ENCODE peak calls at places on chromosomes 2 and 18, in four cellular contexts. C is HTR-8/SVneo, S is hypothalamus, N is HCEC 1CT. Y is an unnamed sample.

GRCh38 chr18:38007931-38008330 is 442.3 kb upstream of the CELF4 start:
- DNase-seq in S (no peak), N (no peak), C (no peak), Y (no peak)

GRCh38 chr2:61585383-61585782 is 47.2 kb upstream of the XPO1 start:
- DNase-seq in S (no peak), N (no peak), C (no peak), Y (peak; percentile 80)

GRCh38 chr2:47336259-47337238 is 66.4 kb upstream of the MSH2 start:
- DNase-seq in N (no peak), C (no peak), S (no peak), Y (no peak)

GRCh38 chr2:30237346-30238142 is 6.2 kb downstream of the LBH start:
- DNase-seq in S (no peak), N (no peak), C (no peak), Y (no peak)

GRCh38 chr2:127157651-127158460 is 50.9 kb upstream of the BIN1 start:
- DNase-seq in S (no peak), N (no peak), C (no peak), Y (peak; percentile 21)

GRCh38 chr2:42104621-42105020 is 56.8 kb downstream of the PKDCC start:
- DNase-seq in C (no peak), N (no peak), S (no peak), Y (no peak)

GRCh38 chr2:16152101-16152927 is 212.0 kb downstream of the MYCN start:
- DNase-seq in S (no peak), C (no peak), N (no peak), Y (no peak)

GRCh38 chr2:212908031-212908430 is 243.4 kb downstream of the IKZF2 start:
- DNase-seq in N (no peak), C (no peak), S (no peak), Y (no peak)

GRCh38 chr2:119496682-119497081 is 27.6 kb downstream of the SCTR start:
- DNase-seq in C (no peak), S (no peak), N (no peak), Y (no peak)

GRCh38 chr2:232843860-232844259 is 26.2 kb upstream of the SNORC start:
- DNase-seq in S (no peak), N (no peak), C (no peak), Y (no peak)

GRCh38 chr18:32730620-32731021 is 42.2 kb downstream of the KLHL14 start:
- DNase-seq in S (no peak), C (no peak), N (no peak), Y (peak; percentile 35)

GRCh38 chr2:29295843-29296242 is 180.6 kb downstream of the CLIP4 start:
- DNase-seq in C (peak; percentile 36), N (peak; percentile 21), S (no peak), Y (no peak)

GRCh38 chr2:224865016-224865415 is 148.9 kb upstream of the CCDC195 start:
- DNase-seq in S (no peak), N (no peak), C (no peak), Y (no peak)

GRCh38 chr2:67295851-67296250 is 101.3 kb upstream of the ETAA1 start:
- DNase-seq in S (no peak), N (no peak), C (no peak), Y (no peak)

GRCh38 chr2:58098254-58099096 is 51.9 kb downstream of the VRK2 start:
- DNase-seq in N (peak; percentile 78), C (no peak), S (no peak), Y (no peak)

GRCh38 chr2:172783091-172783898 is 47.6 kb downstream of the RAPGEF4 start:
- DNase-seq in N (peak; percentile 84), S (no peak), C (peak; percentile 76), Y (peak; percentile 51)

GRCh38 chr2:109478906-109479493 is 134.8 kb downstream of the SEPTIN10 start:
- DNase-seq in N (no peak), S (no peak), C (no peak), Y (no peak)

GRCh38 chr18:73842795-73843394 is 304.7 kb downstream of the FBXO15 start:
- DNase-seq in S (no peak), C (peak; percentile 19), N (peak; percentile 13), Y (peak; percentile 20)

GRCh38 chr18:36372902-36373301 is 75.4 kb downstream of the FHOD3 start:
- DNase-seq in S (no peak), N (peak; percentile 22), C (no peak), Y (no peak)

GRCh38 chr2:222884765-222885424 is 24.1 kb downstream of the ACSL3 start:
- DNase-seq in S (no peak), C (no peak), N (no peak), Y (no peak)

GRCh38 chr2:112204411-112204810 is 50.4 kb downstream of the ZC3H8 start:
- DNase-seq in C (no peak), N (peak; percentile 34), S (no peak), Y (peak; percentile 26)

GRCh38 chr2:27779417-27780055 is 8.0 kb downstream of the MRPL33 start:
- DNase-seq in N (no peak), C (no peak), S (no peak), Y (peak; percentile 95)

GRCh38 chr2:127515383-127515915 is 10.8 kb downstream of the IWS1 start:
- DNase-seq in C (no peak), N (no peak), S (no peak), Y (no peak)

GRCh38 chr2:39216495-39217191 is 27.1 kb downstream of the CDKL4 start:
- DNase-seq in N (no peak), S (no peak), C (no peak), Y (no peak)

GRCh38 chr2:2662037-2662846 is 331.2 kb upstream of the MYT1L start:
- DNase-seq in S (peak; percentile 29), N (no peak), C (no peak), Y (no peak)

GRCh38 chr2:151560289-151560688 is 150.6 kb downstream of the RIF1 start:
- DNase-seq in C (peak; percentile 3), S (no peak), N (peak; percentile 18), Y (no peak)

GRCh38 chr2:127479219-127479825 is 47.0 kb downstream of the IWS1 start:
- DNase-seq in S (no peak), N (peak; percentile 59), C (peak; percentile 52), Y (peak; percentile 71)

GRCh38 chr2:113996826-113997599 is 107.1 kb downstream of the ACTR3 start:
- DNase-seq in C (no peak), N (no peak), S (no peak), Y (no peak)

GRCh38 chr18:32243358-32243757 is 53.5 kb downstream of the MEP1B start:
- DNase-seq in C (no peak), S (no peak), N (no peak), Y (no peak)

GRCh38 chr2:134670955-134671354 is 47.8 kb downstream of the TMEM163 start:
- DNase-seq in N (no peak), C (no peak), S (no peak), Y (no peak)

GRCh38 chr2:52115750-52116149 is 1083.8 kb upstream of the NRXN1 start:
- DNase-seq in N (no peak), C (no peak), S (no peak), Y (no peak)

Y was measured in dermis microvascular lymphatic vessel endothelial cell.